ENCODE peak calls at places on chromosomes 16 and 17, in five cellular contexts. C is mucosa of descending colon, R is ureter, E is cardiac fibroblast, Z is AG08396. P is an unnamed sample.

GRCh38 chr16:28260193-28260592 is 32.1 kb upstream of the SBK1 start:
- DNase-seq in C (no peak), R (no peak), E (no peak), Z (no peak), P (no peak)

GRCh38 chr17:78839173-78839761 is 1.3 kb downstream of the USP36 start:
- DNase-seq in C (no peak), R (no peak), E (peak; percentile 68), Z (peak; percentile 50), P (no peak)

GRCh38 chr16:84608281-84608680 is 9.6 kb downstream of the COTL1 start:
- DNase-seq in C (no peak), R (no peak), E (no peak), Z (no peak), P (no peak)

GRCh38 chr17:77875881-77876509 is 82.5 kb upstream of the TNRC6C start:
- DNase-seq in C (no peak), R (no peak), E (peak; percentile 49), Z (no peak), P (no peak)

GRCh38 chr17:76816590-76817135 is 51.5 kb upstream of the MGAT5B start:
- DNase-seq in C (no peak), R (no peak), E (peak; percentile 66), Z (peak; percentile 72), P (peak; percentile 78)

GRCh38 chr16:21235199-21235585 is 1.7 kb downstream of the ANKS4B start:
- DNase-seq in C (no peak), R (no peak), E (no peak), Z (no peak), P (no peak)

GRCh38 chr17:30393491-30393890 is 14.8 kb downstream of the CPD start:
- DNase-seq in C (no peak), R (no peak), E (no peak), Z (no peak), P (no peak)

GRCh38 chr16:79593074-79593531 is 7.4 kb downstream of the MAF start:
- DNase-seq in C (no peak), R (no peak), E (no peak), Z (no peak), P (no peak)

GRCh38 chr16:29775742-29776408 is 2.2 kb upstream of the ZG16 start:
- DNase-seq in C (no peak), R (no peak), E (peak; percentile 20), Z (no peak), P (peak; percentile 50)

GRCh38 chr17:15287533-15288267 is 22.6 kb upstream of the PMP22 start:
- DNase-seq in C (no peak), R (no peak), E (peak; percentile 26), Z (no peak), P (peak; percentile 33)

GRCh38 chr16:3580271-3580670 is 3.1 kb upstream of the NLRC3 start:
- DNase-seq in C (no peak), R (no peak), E (no peak), Z (no peak), P (no peak)

GRCh38 chr17:48928876-48929811 is 15.5 kb downstream of the SNF8 start:
- DNase-seq in C (no peak), R (no peak), E (peak; percentile 45), Z (no peak), P (no peak)

GRCh38 chr17:74759941-74760340 is 11.5 kb downstream of the NHERF1 start:
- DNase-seq in C (no peak), R (peak; percentile 79), E (no peak), Z (no peak), P (no peak)

GRCh38 chr17:78174332-78174869 is 6.0 kb downstream of the SYNGR2 start:
- DNase-seq in C (peak; percentile 95), R (peak; percentile 88), E (no peak), Z (no peak), P (no peak)

GRCh38 chr17:18064053-18064452 is 23.7 kb upstream of the DRG2 start:
- DNase-seq in C (no peak), R (no peak), E (no peak), Z (no peak), P (no peak)

GRCh38 chr17:77407321-77408277 is 266.8 kb downstream of the SEC14L1 start:
- DNase-seq in C (no peak), R (peak; percentile 70), E (no peak), Z (no peak), P (no peak)

P was measured in AG20443.